ENCODE peak calls at places on chromosomes 11 and 22, in seven cellular contexts. One of them, this sample, is unnamed.

GRCh38 chr11:60680455-60681119 is 18.8 kb upstream of the MS4A8 start:
- DNase-seq in pancreas: no peak
- DNase-seq in right cardiac atrium: no peak
- DNase-seq in mesenchymal stem cell: no peak
- DNase-seq in H9: no peak
- DNase-seq in lower lobe of right lung: no peak
- DNase-seq in iPS DF 6.9: no peak
- DNase-seq in this sample: no peak

GRCh38 chr22:48045369-48045768 is 1282.9 kb downstream of the TBC1D22A start:
- DNase-seq in right cardiac atrium: no peak
- DNase-seq in pancreas: no peak
- DNase-seq in lower lobe of right lung: no peak
- DNase-seq in H9: no peak
- DNase-seq in mesenchymal stem cell: no peak
- DNase-seq in iPS DF 6.9: no peak
- DNase-seq in this sample: no peak

GRCh38 chr22:45172872-45173585 is 9.3 kb downstream of the NUP50 start:
- DNase-seq in right cardiac atrium: no peak
- DNase-seq in mesenchymal stem cell: no peak
- DNase-seq in iPS DF 6.9: no peak
- DNase-seq in lower lobe of right lung: no peak
- DNase-seq in pancreas: no peak
- DNase-seq in H9: no peak
- DNase-seq in this sample: no peak

GRCh38 chr22:39526736-39527171 is 5.8 kb downstream of the RPS19BP1 start:
- DNase-seq in mesenchymal stem cell: peak; percentile 20
- DNase-seq in H9: no peak
- DNase-seq in iPS DF 6.9: no peak
- DNase-seq in lower lobe of right lung: peak; percentile 57
- DNase-seq in right cardiac atrium: no peak
- DNase-seq in pancreas: no peak
- DNase-seq in this sample: no peak

GRCh38 chr11:114162719-114163123 is 103.2 kb downstream of the ZBTB16 start:
- DNase-seq in mesenchymal stem cell: peak; percentile 99
- DNase-seq in H9: no peak
- DNase-seq in right cardiac atrium: peak; percentile 93
- DNase-seq in lower lobe of right lung: peak; percentile 76
- DNase-seq in iPS DF 6.9: no peak
- DNase-seq in pancreas: no peak
- DNase-seq in this sample: peak; percentile 97

GRCh38 chr11:9639985-9640384 is 23.9 kb upstream of the SWAP70 start:
- DNase-seq in lower lobe of right lung: no peak
- DNase-seq in H9: no peak
- DNase-seq in pancreas: no peak
- DNase-seq in iPS DF 6.9: no peak
- DNase-seq in right cardiac atrium: no peak
- DNase-seq in mesenchymal stem cell: no peak
- DNase-seq in this sample: no peak

GRCh38 chr11:106668147-106668546 is 350.1 kb downstream of the GUCY1A2 start:
- DNase-seq in lower lobe of right lung: no peak
- DNase-seq in iPS DF 6.9: no peak
- DNase-seq in pancreas: no peak
- DNase-seq in H9: no peak
- DNase-seq in right cardiac atrium: no peak
- DNase-seq in mesenchymal stem cell: peak; percentile 13
- DNase-seq in this sample: no peak

GRCh38 chr11:66677599-66678375 is at the start of gene RBM4B:
- DNase-seq in iPS DF 6.9: peak; percentile 91
- DNase-seq in right cardiac atrium: peak; percentile 99
- DNase-seq in mesenchymal stem cell: peak; percentile 98
- DNase-seq in H9: peak; percentile 98
- DNase-seq in pancreas: peak; percentile 96
- DNase-seq in lower lobe of right lung: peak; percentile 98
- DNase-seq in this sample: peak; percentile 97

GRCh38 chr22:38494498-38494897 is 11.6 kb downstream of the DDX17 start:
- DNase-seq in mesenchymal stem cell: no peak
- DNase-seq in right cardiac atrium: no peak
- DNase-seq in iPS DF 6.9: no peak
- DNase-seq in pancreas: no peak
- DNase-seq in lower lobe of right lung: no peak
- DNase-seq in H9: no peak
- DNase-seq in this sample: no peak

GRCh38 chr22:26646158-26646557 is 11.2 kb upstream of the MIAT start:
- DNase-seq in H9: no peak
- DNase-seq in mesenchymal stem cell: no peak
- DNase-seq in right cardiac atrium: no peak
- DNase-seq in iPS DF 6.9: no peak
- DNase-seq in pancreas: no peak
- DNase-seq in lower lobe of right lung: no peak
- DNase-seq in this sample: no peak

GRCh38 chr22:24760708-24761306 is 13.7 kb downstream of the PIWIL3 start:
- DNase-seq in lower lobe of right lung: no peak
- DNase-seq in H9: no peak
- DNase-seq in right cardiac atrium: no peak
- DNase-seq in iPS DF 6.9: no peak
- DNase-seq in pancreas: no peak
- DNase-seq in mesenchymal stem cell: no peak
- DNase-seq in this sample: no peak

GRCh38 chr11:62844154-62844553 is 4.8 kb upstream of the WDR74 start:
- DNase-seq in H9: no peak
- DNase-seq in mesenchymal stem cell: no peak
- DNase-seq in iPS DF 6.9: no peak
- DNase-seq in lower lobe of right lung: no peak
- DNase-seq in right cardiac atrium: no peak
- DNase-seq in pancreas: no peak
- DNase-seq in this sample: no peak

GRCh38 chr22:22155607-22156006 is 89.0 kb upstream of the VPREB1 start:
- DNase-seq in right cardiac atrium: no peak
- DNase-seq in lower lobe of right lung: no peak
- DNase-seq in H9: no peak
- DNase-seq in mesenchymal stem cell: no peak
- DNase-seq in pancreas: no peak
- DNase-seq in iPS DF 6.9: no peak
- DNase-seq in this sample: no peak

GRCh38 chr22:22156348-22156715 is 88.3 kb upstream of the VPREB1 start:
- DNase-seq in right cardiac atrium: no peak
- DNase-seq in mesenchymal stem cell: no peak
- DNase-seq in H9: no peak
- DNase-seq in lower lobe of right lung: no peak
- DNase-seq in pancreas: no peak
- DNase-seq in iPS DF 6.9: no peak
- DNase-seq in this sample: no peak

GRCh38 chr22:22151308-22151707 is 93.3 kb upstream of the VPREB1 start:
- DNase-seq in right cardiac atrium: no peak
- DNase-seq in H9: no peak
- DNase-seq in mesenchymal stem cell: no peak
- DNase-seq in pancreas: no peak
- DNase-seq in lower lobe of right lung: no peak
- DNase-seq in iPS DF 6.9: no peak
- DNase-seq in this sample: no peak

GRCh38 chr22:22156716-22157499 is 87.7 kb upstream of the VPREB1 start:
- DNase-seq in mesenchymal stem cell: peak; percentile 56
- DNase-seq in pancreas: no peak
- DNase-seq in H9: peak; percentile 68
- DNase-seq in right cardiac atrium: peak; percentile 58
- DNase-seq in iPS DF 6.9: peak; percentile 60
- DNase-seq in lower lobe of right lung: peak; percentile 54
- DNase-seq in this sample: no peak

DNA sequence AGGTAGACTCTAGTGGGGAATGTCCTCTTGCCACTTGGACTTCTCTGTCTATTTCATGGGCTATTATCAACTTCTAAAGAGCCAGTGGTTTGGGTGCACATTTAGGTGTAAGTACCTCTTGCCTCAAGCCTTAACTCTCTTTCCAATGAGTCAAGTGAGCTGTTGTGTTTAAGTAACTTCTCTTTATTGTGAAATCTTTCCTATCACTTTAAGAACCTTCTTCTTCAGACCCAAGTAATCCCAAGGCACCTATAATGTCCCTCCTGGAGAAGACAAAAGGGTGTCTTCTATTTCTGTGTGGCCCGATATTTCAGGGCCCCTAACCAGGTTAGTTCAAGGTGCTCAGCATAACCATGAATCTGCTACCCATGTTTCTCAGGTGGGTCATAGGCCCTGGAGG is 90.5 kb upstream of the VPREB1 start:
- DNase-seq in pancreas: no peak
- DNase-seq in iPS DF 6.9: no peak
- DNase-seq in mesenchymal stem cell: no peak
- DNase-seq in right cardiac atrium: no peak
- DNase-seq in H9: no peak
- DNase-seq in lower lobe of right lung: no peak
- DNase-seq in this sample: no peak
- H3K27me3 ChIP-seq in pancreas: no peaks in the 10 kb centered on the region
- H3K27me3 ChIP-seq in iPS DF 6.9: peaks cover 25% of the 10 kb centered on the region
- H3K27me3 ChIP-seq in mesenchymal stem cell: peaks cover 49% of the 10 kb centered on the region
- H3K27me3 ChIP-seq in right cardiac atrium: peaks cover 4% of the 10 kb centered on the region
- H3K27me3 ChIP-seq in H9: peaks cover 52% of the 10 kb centered on the region
- H3K27me3 ChIP-seq in lower lobe of right lung: peaks cover 28% of the 10 kb centered on the region
- H3K27me3 ChIP-seq in this sample: peaks cover 8% of the 10 kb centered on the region

GRCh38 chr22:42294034-42294985 is 23.9 kb upstream of the TCF20 start:
- DNase-seq in pancreas: peak; percentile 79
- DNase-seq in mesenchymal stem cell: peak; percentile 60
- DNase-seq in right cardiac atrium: peak; percentile 84
- DNase-seq in lower lobe of right lung: no peak
- DNase-seq in iPS DF 6.9: no peak
- DNase-seq in H9: peak; percentile 91
- DNase-seq in this sample: peak; percentile 32

GRCh38 chr22:42297778-42298177 is 27.3 kb upstream of the TCF20 start:
- DNase-seq in right cardiac atrium: no peak
- DNase-seq in lower lobe of right lung: no peak
- DNase-seq in mesenchymal stem cell: no peak
- DNase-seq in H9: no peak
- DNase-seq in iPS DF 6.9: no peak
- DNase-seq in pancreas: no peak
- DNase-seq in this sample: no peak

GRCh38 chr22:42298746-42299145 is 28.3 kb upstream of the TCF20 start:
- DNase-seq in pancreas: no peak
- DNase-seq in lower lobe of right lung: no peak
- DNase-seq in H9: no peak
- DNase-seq in right cardiac atrium: no peak
- DNase-seq in mesenchymal stem cell: no peak
- DNase-seq in iPS DF 6.9: no peak
- DNase-seq in this sample: no peak

GRCh38 chr22:42296883-42297282 is 26.4 kb upstream of the TCF20 start:
- DNase-seq in right cardiac atrium: no peak
- DNase-seq in lower lobe of right lung: no peak
- DNase-seq in mesenchymal stem cell: no peak
- DNase-seq in H9: no peak
- DNase-seq in pancreas: no peak
- DNase-seq in iPS DF 6.9: no peak
- DNase-seq in this sample: no peak

DNA sequence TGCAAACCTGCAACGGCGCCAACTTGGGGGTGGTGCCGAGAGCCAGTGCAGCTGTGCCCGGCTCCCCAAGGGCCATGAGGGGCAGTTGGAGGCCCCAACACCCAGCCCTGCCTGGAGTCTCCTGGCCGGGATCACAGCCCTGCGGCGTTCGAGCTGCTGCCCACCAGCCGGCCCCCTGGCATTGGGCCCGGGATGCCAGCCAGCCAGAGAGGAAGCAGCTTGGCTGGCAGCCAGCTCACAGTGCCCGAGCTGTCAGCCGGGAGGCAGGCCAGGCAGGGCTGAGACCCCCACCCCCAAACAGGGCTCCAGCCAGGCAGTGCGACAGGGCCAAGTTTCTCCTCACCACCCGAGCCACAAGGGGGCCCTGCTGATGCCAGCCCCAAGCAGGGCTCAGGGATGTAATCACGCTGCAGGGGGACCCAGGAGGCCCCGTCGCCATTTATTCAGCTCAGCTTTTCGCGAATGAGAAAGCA is 26.0 kb upstream of the TCF20 start:
- DNase-seq in pancreas: peak; percentile 76
- DNase-seq in lower lobe of right lung: no peak
- DNase-seq in H9: no peak
- DNase-seq in iPS DF 6.9: no peak
- DNase-seq in right cardiac atrium: peak; percentile 85
- DNase-seq in mesenchymal stem cell: no peak
- DNase-seq in this sample: no peak
- H3K27me3 ChIP-seq in pancreas: no peaks in the 10 kb centered on the region
- H3K27me3 ChIP-seq in lower lobe of right lung: no peaks in the 10 kb centered on the region
- H3K27me3 ChIP-seq in H9: no peaks in the 10 kb centered on the region
- H3K27me3 ChIP-seq in iPS DF 6.9: no peaks in the 10 kb centered on the region
- H3K27me3 ChIP-seq in right cardiac atrium: no peaks in the 10 kb centered on the region
- H3K27me3 ChIP-seq in mesenchymal stem cell: peaks cover 37% of the 10 kb centered on the region
- H3K27me3 ChIP-seq in this sample: peaks cover 30% of the 10 kb centered on the region

GRCh38 chr22:42013385-42013784 is 14.8 kb downstream of the WBP2NL start:
- DNase-seq in H9: no peak
- DNase-seq in mesenchymal stem cell: no peak
- DNase-seq in right cardiac atrium: no peak
- DNase-seq in lower lobe of right lung: no peak
- DNase-seq in iPS DF 6.9: no peak
- DNase-seq in pancreas: no peak
- DNase-seq in this sample: no peak

GRCh38 chr22:42022162-42022847 is 23.7 kb downstream of the WBP2NL start:
- DNase-seq in lower lobe of right lung: no peak
- DNase-seq in iPS DF 6.9: no peak
- DNase-seq in H9: no peak
- DNase-seq in pancreas: no peak
- DNase-seq in right cardiac atrium: no peak
- DNase-seq in mesenchymal stem cell: no peak
- DNase-seq in this sample: no peak

GRCh38 chr22:42016111-42016510 is 17.5 kb downstream of the WBP2NL start:
- DNase-seq in mesenchymal stem cell: no peak
- DNase-seq in right cardiac atrium: no peak
- DNase-seq in iPS DF 6.9: no peak
- DNase-seq in lower lobe of right lung: no peak
- DNase-seq in pancreas: no peak
- DNase-seq in H9: no peak
- DNase-seq in this sample: no peak

GRCh38 chr22:42018224-42018623 is 19.6 kb downstream of the WBP2NL start:
- DNase-seq in H9: no peak
- DNase-seq in right cardiac atrium: no peak
- DNase-seq in pancreas: no peak
- DNase-seq in iPS DF 6.9: no peak
- DNase-seq in lower lobe of right lung: no peak
- DNase-seq in mesenchymal stem cell: no peak
- DNase-seq in this sample: no peak
- H3K27me3 ChIP-seq in H9: no peaks in the 10 kb centered on the region
- H3K27me3 ChIP-seq in right cardiac atrium: no peaks in the 10 kb centered on the region
- H3K27me3 ChIP-seq in pancreas: no peaks in the 10 kb centered on the region
- H3K27me3 ChIP-seq in iPS DF 6.9: no peaks in the 10 kb centered on the region
- H3K27me3 ChIP-seq in lower lobe of right lung: no peaks in the 10 kb centered on the region
- H3K27me3 ChIP-seq in mesenchymal stem cell: peaks cover 22% of the 10 kb centered on the region
- H3K27me3 ChIP-seq in this sample: peaks cover 4% of the 10 kb centered on the region

DNA sequence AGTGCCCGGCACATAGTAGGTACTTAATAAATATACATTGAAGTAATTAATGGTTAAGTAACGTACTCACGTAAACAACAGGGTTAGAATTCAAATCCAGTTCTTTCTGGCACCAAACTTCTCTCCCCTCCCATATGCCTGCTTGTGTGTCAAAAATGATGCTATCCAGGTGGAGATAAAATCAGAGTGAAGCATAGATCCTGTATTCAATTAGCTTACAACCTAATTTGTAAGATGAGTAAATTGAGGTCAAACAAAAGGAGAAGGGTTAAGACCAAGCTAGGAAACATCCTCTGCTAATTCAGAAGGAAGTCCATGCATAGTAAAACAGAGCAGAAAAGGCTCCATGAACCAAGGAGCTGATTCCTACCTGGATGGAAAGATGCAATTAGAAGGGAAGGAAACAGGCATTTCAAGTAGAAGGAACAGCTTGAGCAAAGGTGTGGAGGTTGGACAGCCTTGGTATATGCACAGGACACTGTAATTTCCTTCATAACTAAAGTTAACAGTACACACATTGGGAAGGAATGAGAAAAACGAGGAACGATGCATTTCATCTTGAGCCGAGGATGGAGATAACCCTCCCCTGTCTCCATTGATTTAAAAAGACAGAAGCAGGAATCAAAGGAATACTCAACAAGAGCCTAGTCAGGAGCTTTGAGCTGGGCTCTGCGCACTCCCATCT is 2.1 kb upstream of the PRG2 start:
- DNase-seq in iPS DF 6.9: no peak
- DNase-seq in mesenchymal stem cell: no peak
- DNase-seq in lower lobe of right lung: no peak
- DNase-seq in pancreas: no peak
- DNase-seq in H9: no peak
- DNase-seq in right cardiac atrium: no peak
- DNase-seq in this sample: no peak
- H3K27me3 ChIP-seq in iPS DF 6.9: no peaks in the 10 kb centered on the region
- H3K27me3 ChIP-seq in mesenchymal stem cell: no peaks in the 10 kb centered on the region
- H3K27me3 ChIP-seq in lower lobe of right lung: no peaks in the 10 kb centered on the region
- H3K27me3 ChIP-seq in pancreas: no peaks in the 10 kb centered on the region
- H3K27me3 ChIP-seq in H9: no peaks in the 10 kb centered on the region
- H3K27me3 ChIP-seq in right cardiac atrium: no peaks in the 10 kb centered on the region
- H3K27me3 ChIP-seq in this sample: no peaks in the 10 kb centered on the region